ENCODE peak calls at places on chromosomes 4 and X, in eight cellular contexts. One of them, this sample, is unnamed.

GRCh38 chr4:128600996-128601857 is 208.3 kb upstream of the JADE1 start:
- DNase-seq in NCI-H1105: peak
- DNase-seq in progenitor cell of endocrine pancreas: no peak
- DNase-seq in retina: peak
- DNase-seq in A172: peak
- DNase-seq in GM13977: no peak
- DNase-seq in tibial artery: peak
- DNase-seq in aorta: no peak
- DNase-seq in this sample: peak

GRCh38 chrX:48465336-48465933 is 4.6 kb downstream of the SLC38A5 start:
- DNase-seq in A172: peak
- DNase-seq in progenitor cell of endocrine pancreas: no peak
- DNase-seq in NCI-H1105: no peak
- DNase-seq in aorta: no peak
- DNase-seq in GM13977: no peak
- DNase-seq in tibial artery: no peak
- DNase-seq in retina: no peak
- DNase-seq in this sample: peak

GRCh38 chr4:156298230-156298629 is 344.6 kb upstream of the CTSO start:
- DNase-seq in aorta: no peak
- DNase-seq in NCI-H1105: peak
- DNase-seq in tibial artery: no peak
- DNase-seq in A172: no peak
- DNase-seq in GM13977: no peak
- DNase-seq in progenitor cell of endocrine pancreas: no peak
- DNase-seq in retina: peak
- DNase-seq in this sample: peak

GRCh38 chrX:106481341-106481740 is 130.4 kb upstream of the RADX start:
- DNase-seq in retina: peak
- DNase-seq in A172: peak
- DNase-seq in NCI-H1105: peak
- DNase-seq in GM13977: no peak
- DNase-seq in progenitor cell of endocrine pancreas: peak
- DNase-seq in tibial artery: no peak
- DNase-seq in aorta: no peak
- DNase-seq in this sample: peak

GRCh38 chrX:52574416-52575275 is 57.8 kb upstream of the XAGE1B start:
- DNase-seq in aorta: no peak
- DNase-seq in GM13977: peak
- DNase-seq in A172: peak
- DNase-seq in retina: peak
- DNase-seq in progenitor cell of endocrine pancreas: no peak
- DNase-seq in NCI-H1105: peak
- DNase-seq in tibial artery: no peak
- DNase-seq in this sample: peak

GRCh38 chr4:89657931-89658700 is 178.8 kb downstream of the SNCA start:
- DNase-seq in retina: peak
- DNase-seq in tibial artery: no peak
- DNase-seq in GM13977: no peak
- DNase-seq in aorta: no peak
- DNase-seq in A172: peak
- DNase-seq in NCI-H1105: no peak
- DNase-seq in progenitor cell of endocrine pancreas: no peak
- DNase-seq in this sample: no peak

GRCh38 chr4:152014280-152014679 is 253.5 kb upstream of the GATB start:
- DNase-seq in GM13977: peak
- DNase-seq in progenitor cell of endocrine pancreas: no peak
- DNase-seq in aorta: no peak
- DNase-seq in A172: no peak
- DNase-seq in tibial artery: no peak
- DNase-seq in NCI-H1105: no peak
- DNase-seq in retina: no peak
- DNase-seq in this sample: no peak

GRCh38 chrX:29890004-29890403 is 325.4 kb upstream of the MAGEB2 start:
- DNase-seq in GM13977: no peak
- DNase-seq in A172: no peak
- DNase-seq in retina: no peak
- DNase-seq in aorta: no peak
- DNase-seq in NCI-H1105: no peak
- DNase-seq in progenitor cell of endocrine pancreas: no peak
- DNase-seq in tibial artery: no peak
- DNase-seq in this sample: peak

GRCh38 chr4:159229164-159229563 is 126.3 kb downstream of the RAPGEF2 start:
- DNase-seq in progenitor cell of endocrine pancreas: no peak
- DNase-seq in aorta: no peak
- DNase-seq in GM13977: no peak
- DNase-seq in tibial artery: no peak
- DNase-seq in NCI-H1105: no peak
- DNase-seq in A172: peak
- DNase-seq in retina: no peak
- DNase-seq in this sample: peak

GRCh38 chr4:11748169-11748872 is 319.6 kb upstream of the HS3ST1 start:
- DNase-seq in A172: peak
- DNase-seq in NCI-H1105: no peak
- DNase-seq in progenitor cell of endocrine pancreas: no peak
- DNase-seq in retina: peak
- DNase-seq in aorta: no peak
- DNase-seq in tibial artery: no peak
- DNase-seq in GM13977: no peak
- DNase-seq in this sample: no peak

GRCh38 chr4:151038452-151039157 is 23.5 kb upstream of the LRBA start:
- DNase-seq in retina: no peak
- DNase-seq in progenitor cell of endocrine pancreas: no peak
- DNase-seq in A172: no peak
- DNase-seq in tibial artery: no peak
- DNase-seq in GM13977: no peak
- DNase-seq in aorta: no peak
- DNase-seq in NCI-H1105: no peak
- DNase-seq in this sample: no peak

GRCh38 chr4:8778301-8778700 is 93.3 kb downstream of the HMX1 start:
- DNase-seq in NCI-H1105: no peak
- DNase-seq in progenitor cell of endocrine pancreas: no peak
- DNase-seq in aorta: no peak
- DNase-seq in tibial artery: no peak
- DNase-seq in retina: no peak
- DNase-seq in A172: no peak
- DNase-seq in GM13977: no peak
- DNase-seq in this sample: no peak

GRCh38 chrX:39819921-39820849 is 277.6 kb downstream of the BCOR start:
- DNase-seq in tibial artery: no peak
- DNase-seq in progenitor cell of endocrine pancreas: no peak
- DNase-seq in GM13977: no peak
- DNase-seq in NCI-H1105: no peak
- DNase-seq in A172: no peak
- DNase-seq in aorta: no peak
- DNase-seq in retina: peak
- DNase-seq in this sample: no peak

GRCh38 chr4:123547167-123547817 is 150.7 kb downstream of the SPRY1 start:
- DNase-seq in GM13977: no peak
- DNase-seq in tibial artery: no peak
- DNase-seq in progenitor cell of endocrine pancreas: peak
- DNase-seq in A172: no peak
- DNase-seq in aorta: no peak
- DNase-seq in NCI-H1105: peak
- DNase-seq in retina: peak
- DNase-seq in this sample: no peak

GRCh38 chrX:40261955-40262596 is 164.3 kb upstream of the BCOR start:
- DNase-seq in retina: no peak
- DNase-seq in A172: no peak
- DNase-seq in NCI-H1105: no peak
- DNase-seq in progenitor cell of endocrine pancreas: no peak
- DNase-seq in GM13977: no peak
- DNase-seq in aorta: no peak
- DNase-seq in tibial artery: no peak
- DNase-seq in this sample: no peak

GRCh38 chr4:168200685-168201084 is 108.3 kb downstream of the ANXA10 start:
- DNase-seq in GM13977: no peak
- DNase-seq in retina: no peak
- DNase-seq in NCI-H1105: no peak
- DNase-seq in aorta: no peak
- DNase-seq in tibial artery: no peak
- DNase-seq in A172: no peak
- DNase-seq in progenitor cell of endocrine pancreas: no peak
- DNase-seq in this sample: no peak

GRCh38 chrX:17376381-17377046 is 1.5 kb downstream of the NHS start:
- DNase-seq in retina: peak
- DNase-seq in progenitor cell of endocrine pancreas: no peak
- DNase-seq in aorta: peak
- DNase-seq in NCI-H1105: no peak
- DNase-seq in GM13977: no peak
- DNase-seq in A172: peak
- DNase-seq in tibial artery: peak
- DNase-seq in this sample: peak

GRCh38 chr4:76659103-76659490 is 224.1 kb downstream of the SHROOM3 start:
- DNase-seq in retina: no peak
- DNase-seq in progenitor cell of endocrine pancreas: no peak
- DNase-seq in NCI-H1105: no peak
- DNase-seq in tibial artery: no peak
- DNase-seq in A172: peak
- DNase-seq in aorta: no peak
- DNase-seq in GM13977: no peak
- DNase-seq in this sample: no peak

GRCh38 chr4:37625499-37625898 is 60.7 kb downstream of the RELL1 start:
- DNase-seq in GM13977: no peak
- DNase-seq in tibial artery: no peak
- DNase-seq in NCI-H1105: no peak
- DNase-seq in A172: no peak
- DNase-seq in aorta: no peak
- DNase-seq in retina: no peak
- DNase-seq in progenitor cell of endocrine pancreas: no peak
- DNase-seq in this sample: no peak